ENCODE peak calls at places on chromosomes 11 and 22, in four cellular contexts. M is GM12891, Z is K562, H is GM12878. E is an unnamed sample.

GRCh38 chr22:40213478-40213877 is 35.8 kb downstream of the TNRC6B start:
- DNase-seq in M (no peak), H (no peak), Z (no peak), E (no peak)

GRCh38 chr11:23278121-23278520 is 417.8 kb upstream of the CCDC179 start:
- DNase-seq in H (no peak), M (no peak), Z (no peak), E (no peak)

GRCh38 chr22:46008291-46008690 is 31.3 kb upstream of the WNT7B start:
- DNase-seq in M (no peak), H (no peak), Z (no peak), E (no peak)

GRCh38 chr22:46553189-46553588 is 15.8 kb upstream of the CELSR1 start:
- DNase-seq in M (no peak), H (no peak), Z (no peak), E (no peak)

GRCh38 chr22:49879871-49880270 is 26.2 kb downstream of the ZBED4 start:
- DNase-seq in H (no peak), M (no peak), Z (no peak), E (no peak)

GRCh38 chr22:49928185-49928495 is 9.7 kb downstream of the CRELD2 start:
- DNase-seq in M (no peak), Z (no peak), H (no peak), E (no peak)

GRCh38 chr11:83023410-83023809 is 48.3 kb downstream of the RAB30 start:
- DNase-seq in Z (no peak), H (no peak), M (no peak), E (no peak)

GRCh38 chr11:3121416-3121815 is 43.7 kb downstream of the OSBPL5 start:
- DNase-seq in Z (no peak), H (no peak), M (no peak), E (no peak)

GRCh38 chr11:15810581-15810980 is 545.8 kb downstream of the SOX6 start:
- DNase-seq in H (no peak), Z (no peak), M (no peak), E (no peak)

GRCh38 chr11:6497069-6497839 is at the start of gene DNHD1:
- DNase-seq in M (no peak), Z (no peak), H (no peak), E (no peak)

GRCh38 chr11:74135516-74135840 is 35.3 kb downstream of the C2CD3 start:
- DNase-seq in M (no peak), Z (no peak), H (no peak), E (no peak)

DNA sequence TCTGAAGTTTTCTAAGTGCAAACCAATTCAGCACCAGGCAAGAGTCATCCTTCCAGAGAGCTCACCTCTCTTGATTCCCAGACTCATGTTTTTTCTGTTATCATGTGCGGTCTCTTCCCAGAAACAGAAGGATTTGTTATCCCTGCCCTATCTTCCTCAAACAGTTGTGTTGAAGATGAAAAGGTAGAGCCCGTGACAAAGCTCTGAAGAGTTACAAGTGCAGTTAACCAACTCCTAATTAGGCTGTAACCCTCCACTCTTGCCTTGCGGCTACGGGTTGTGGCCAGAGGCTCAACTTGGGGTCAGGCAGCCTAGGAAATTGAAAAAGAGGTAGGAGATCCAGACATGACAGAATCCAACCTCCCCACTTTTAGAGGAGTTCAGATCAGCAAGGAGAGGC is 76.2 kb upstream of the CADM1 start:
- DNase-seq in M (no peak), H (no peak), Z (no peak), E (no peak)
- TF ChIP-seq TAF1 in M (no peak), H (no peak), Z (no peak), E (no peak)

GRCh38 chr11:123046473-123047264 is 15.3 kb downstream of the HSPA8 start:
- DNase-seq in M (no peak), Z (no peak), H (no peak), E (no peak)

GRCh38 chr11:123035831-123036230 is 26.1 kb downstream of the HSPA8 start:
- DNase-seq in H (no peak), Z (no peak), M (no peak), E (no peak)

GRCh38 chr11:123045101-123045500 is 16.8 kb downstream of the HSPA8 start:
- DNase-seq in Z (no peak), H (no peak), M (no peak), E (no peak)

DNA sequence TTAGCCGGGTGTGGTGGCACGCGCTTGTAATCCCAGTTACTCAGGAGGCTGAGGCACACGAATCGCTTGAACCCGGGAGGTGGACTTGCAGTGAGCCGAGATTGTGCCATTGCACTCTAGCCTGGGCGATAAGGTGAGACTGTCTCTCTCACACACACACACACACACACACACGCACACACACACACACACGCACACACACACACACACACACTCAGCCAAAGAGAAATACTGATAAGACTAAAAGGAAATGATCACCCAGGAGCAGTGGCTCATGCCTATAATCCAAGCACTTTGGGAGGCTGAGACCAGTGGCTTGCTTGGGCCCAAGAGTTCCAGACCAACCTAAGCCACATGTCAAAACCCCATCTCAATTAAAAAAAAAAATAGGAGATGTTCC is 20.8 kb downstream of the HSPA8 start:
- DNase-seq in H (no peak), Z (no peak), M (no peak), E (no peak)
- TF ChIP-seq POLR2A in H (no peak), Z (no peak), M (no peak), E (no peak)

GRCh38 chr11:1122356-1123002 is 35.3 kb upstream of the MUC5AC start:
- DNase-seq in H (no peak), M (peak; percentile 17), Z (no peak), E (no peak)

GRCh38 chr11:1121343-1122331 is 36.1 kb upstream of the MUC5AC start:
- DNase-seq in Z (no peak), M (peak; percentile 21), H (no peak), E (peak; percentile 32)

GRCh38 chr11:1118755-1119275 is 38.9 kb upstream of the MUC5AC start:
- DNase-seq in H (no peak), M (no peak), Z (no peak), E (no peak)

GRCh38 chr11:1119282-1120146 is 38.2 kb upstream of the MUC5AC start:
- DNase-seq in H (no peak), M (peak; percentile 11), Z (no peak), E (peak; percentile 12)

GRCh38 chr11:1120532-1121342 is 37.0 kb upstream of the MUC5AC start:
- DNase-seq in H (no peak), Z (no peak), M (no peak), E (peak; percentile 16)
- TF ChIP-seq TAF1 in H (no peak), Z (no peak), M (no peak), E (no peak)

GRCh38 chr22:38272373-38273134 is at the start of gene TMEM184B:
- DNase-seq in M (peak; percentile 98), Z (peak; percentile 91), H (no peak), E (peak; percentile 92)
- TF ChIP-seq POLR2A in M (no peak), Z (no peak), H (peak; percentile 75), E (peak; percentile 65)

GRCh38 chr11:68936358-68936636 is 32.6 kb downstream of the IGHMBP2 start:
- DNase-seq in M (no peak), H (no peak), Z (no peak), E (no peak)
- TF ChIP-seq TAF1 in M (no peak), H (no peak), Z (no peak), E (no peak)

GRCh38 chr11:119727523-119728081 is 1.4 kb downstream of the NECTIN1 start:
- DNase-seq in H (no peak), Z (peak; percentile 23), M (peak; percentile 56), E (no peak)

GRCh38 chr11:119729581-119730346 is 764 bp upstream of the NECTIN1 start:
- DNase-seq in M (no peak), Z (no peak), H (no peak), E (no peak)

GRCh38 chr11:119730347-119730613 is 1.3 kb upstream of the NECTIN1 start:
- DNase-seq in M (no peak), Z (no peak), H (no peak), E (no peak)

GRCh38 chr11:119728226-119728626 is 774 bp downstream of the NECTIN1 start:
- DNase-seq in M (no peak), H (no peak), Z (no peak), E (no peak)

GRCh38 chr11:119728651-119729580 is at the start of gene NECTIN1:
- DNase-seq in H (no peak), M (peak; percentile 95), Z (peak; percentile 89), E (peak; percentile 93)
- TF ChIP-seq POLR2A in H (peak; percentile 77), M (no peak), Z (no peak), E (peak; percentile 71)

GRCh38 chr22:26952654-26953379 is 295.4 kb downstream of the MIAT start:
- DNase-seq in M (no peak), H (no peak), Z (no peak), E (no peak)

GRCh38 chr22:26958378-26958777 is 301.0 kb downstream of the MIAT start:
- DNase-seq in Z (no peak), H (no peak), M (no peak), E (no peak)

GRCh38 chr22:26953380-26953807 is 296.0 kb downstream of the MIAT start:
- DNase-seq in M (no peak), H (no peak), Z (no peak), E (no peak)

GRCh38 chr22:26957176-26957575 is 299.8 kb downstream of the MIAT start:
- DNase-seq in M (no peak), H (no peak), Z (no peak), E (no peak)

GRCh38 chr22:26956346-26956745 is 299.0 kb downstream of the MIAT start:
- DNase-seq in H (no peak), Z (no peak), M (no peak), E (no peak)
- TF ChIP-seq TAF1 in H (no peak), Z (no peak), M (no peak), E (no peak)

GRCh38 chr11:75815345-75815983 is 454 bp downstream of the UVRAG start:
- DNase-seq in H (no peak), M (no peak), Z (no peak), E (peak; percentile 44)

GRCh38 chr11:75814369-75814685 is 683 bp upstream of the UVRAG start:
- DNase-seq in M (no peak), H (no peak), Z (no peak), E (no peak)

GRCh38 chr11:75813622-75814039 is 1.4 kb upstream of the UVRAG start:
- DNase-seq in Z (no peak), M (no peak), H (no peak), E (no peak)

GRCh38 chr11:75813126-75813525 is 1.9 kb upstream of the UVRAG start:
- DNase-seq in H (no peak), M (no peak), Z (no peak), E (no peak)

DNA sequence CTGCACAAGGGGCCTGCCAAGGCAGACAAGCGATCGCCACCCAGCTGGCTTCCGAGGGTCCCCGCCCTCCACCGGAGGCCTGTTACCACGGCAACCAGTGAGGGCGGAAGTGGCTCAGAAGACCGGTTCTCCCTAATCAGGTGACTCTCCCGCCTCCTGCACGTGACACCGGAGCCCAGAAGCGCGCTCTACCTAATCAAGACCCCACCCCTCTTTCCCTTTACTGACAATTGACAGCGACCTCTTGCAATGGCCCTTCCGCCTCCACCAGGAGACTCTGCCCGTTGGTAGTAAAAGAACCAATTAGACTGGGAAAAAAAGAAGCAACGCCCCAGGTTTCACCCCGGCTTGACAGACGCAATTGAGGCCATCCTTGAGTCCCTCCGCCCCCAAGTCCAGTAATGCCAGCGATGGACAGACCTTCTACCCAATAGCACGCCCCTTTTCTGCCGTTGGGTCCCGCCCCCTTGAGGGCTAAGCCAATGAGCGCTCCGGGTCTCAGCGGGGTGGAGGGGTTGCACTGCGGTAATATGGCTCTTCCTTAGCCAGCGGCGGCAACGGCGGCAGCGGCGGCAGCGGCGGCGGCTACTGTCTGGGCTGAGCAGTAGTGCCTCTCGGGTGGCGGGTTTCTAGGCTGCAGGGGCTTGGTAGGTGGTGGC is at the start of gene UVRAG:
- DNase-seq in M (peak; percentile 85), H (peak; percentile 100), Z (peak; percentile 100), E (peak; percentile 89)
- TF ChIP-seq POLR2A in M (peak; percentile 62), H (peak; percentile 87), Z (peak; percentile 87), E (peak; percentile 77)

E was measured in GM12892.